ENCODE peak calls at places on chromosomes 4 and X, in nine cellular contexts. G is Panc1, U is endothelial cell of umbilical vein, Y is cardiac muscle cell, T is PC-3, D is upper lobe of right lung, V is transverse colon, S is left lung, E is vagina. W is an unnamed sample.

GRCh38 chr4:2432991-2433530 is 14.3 kb downstream of the CFAP99 start:
- DNase-seq in G (no peak), U (no peak), Y (no peak), T (peak; percentile 32), D (peak; percentile 55), V (no peak), S (no peak), E (no peak), W (no peak)

GRCh38 chr4:79253930-79254329 is 71.9 kb downstream of the NAA11 start:
- DNase-seq in G (no peak), U (no peak), Y (no peak), T (no peak), D (no peak), V (no peak), S (no peak), E (no peak), W (no peak)

GRCh38 chr4:172207258-172207657 is 394.1 kb downstream of the GALNTL6 start:
- DNase-seq in G (no peak), U (no peak), Y (no peak), T (no peak), D (no peak), V (no peak), S (no peak), E (no peak), W (no peak)

GRCh38 chr4:107376293-107376692 is 340.2 kb upstream of the DKK2 start:
- DNase-seq in G (no peak), U (no peak), Y (no peak), T (no peak), D (no peak), V (no peak), S (no peak), E (no peak), W (no peak)

GRCh38 chrX:120365320-120365719 is 3.4 kb downstream of the ATP1B4 start:
- DNase-seq in G (no peak), U (peak; percentile 13), Y (peak; percentile 71), T (peak; percentile 46), D (peak; percentile 69), V (peak; percentile 38), S (peak; percentile 32), E (no peak), W (no peak)

GRCh38 chrX:120251471-120252011 is 929 bp downstream of the ZBTB33 start:
- DNase-seq in G (no peak), U (peak; percentile 34), Y (peak; percentile 16), T (peak; percentile 68), D (peak; percentile 51), V (peak; percentile 33), S (peak; percentile 33), E (no peak), W (no peak)

GRCh38 chrX:274904-275475 is 6.2 kb upstream of the PLCXD1 start:
- DNase-seq in G (no peak), U (no peak), Y (no peak), T (no peak), D (peak; percentile 88), V (peak; percentile 66), S (peak; percentile 65), E (no peak), W (no peak)

GRCh38 chrX:118724775-118725174 is 2.6 kb upstream of the IL13RA1 start:
- DNase-seq in G (no peak), U (no peak), Y (no peak), T (peak; percentile 42), D (no peak), V (no peak), S (no peak), E (no peak), W (no peak)

GRCh38 chrX:545488-545887 is 85.1 kb upstream of the SHOX start:
- DNase-seq in G (no peak), U (no peak), Y (no peak), T (no peak), D (no peak), V (no peak), S (no peak), E (no peak), W (no peak)

DNA sequence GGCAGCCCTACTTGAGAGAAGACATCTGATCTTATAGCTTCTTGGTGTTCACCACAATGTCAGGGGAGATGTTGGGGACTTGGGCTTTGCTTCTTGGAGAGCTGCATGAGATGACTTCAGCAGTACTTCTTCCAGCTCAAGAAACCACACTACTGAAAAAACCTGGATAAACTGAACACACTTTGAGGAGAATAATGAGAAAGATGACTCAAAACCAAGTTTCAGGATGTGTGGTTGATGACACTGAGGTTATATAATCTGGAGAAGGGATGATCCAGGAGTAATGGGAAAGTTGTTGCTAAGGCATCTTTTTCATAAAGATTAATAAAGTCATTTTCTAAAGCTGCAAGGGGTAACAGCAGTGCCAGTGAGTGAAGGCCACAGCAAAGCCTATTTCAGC is 58.4 kb upstream of the PNPLA4 start:
- DNase-seq in G (no peak), U (no peak), Y (no peak), T (peak; percentile 72), D (no peak), V (no peak), S (no peak), E (no peak), W (no peak)
- H3K27ac ChIP-seq in G (no peak overlapping the region), U (no peak overlapping the region), Y (no peak overlapping the region), T (peak overlapping the region; percentile 77), D (no peak overlapping the region), V (no peak overlapping the region), S (no peak overlapping the region), E (no peak overlapping the region), W (no peak overlapping the region)

GRCh38 chr4:138401330-138401729 is 159.2 kb upstream of the SLC7A11 start:
- DNase-seq in G (no peak), U (peak; percentile 11), Y (peak; percentile 38), T (no peak), D (no peak), V (no peak), S (no peak), E (no peak), W (no peak)

GRCh38 chr4:138398297-138398696 is 156.1 kb upstream of the SLC7A11 start:
- DNase-seq in G (no peak), U (peak; percentile 54), Y (no peak), T (no peak), D (no peak), V (no peak), S (no peak), E (no peak), W (no peak)

GRCh38 chr4:138404801-138405200 is 162.7 kb upstream of the SLC7A11 start:
- DNase-seq in G (no peak), U (no peak), Y (no peak), T (no peak), D (no peak), V (no peak), S (no peak), E (no peak), W (no peak)

GRCh38 chr4:138399041-138399440 is 156.9 kb upstream of the SLC7A11 start:
- DNase-seq in G (no peak), U (peak; percentile 74), Y (no peak), T (no peak), D (no peak), V (no peak), S (no peak), E (no peak), W (no peak)

DNA sequence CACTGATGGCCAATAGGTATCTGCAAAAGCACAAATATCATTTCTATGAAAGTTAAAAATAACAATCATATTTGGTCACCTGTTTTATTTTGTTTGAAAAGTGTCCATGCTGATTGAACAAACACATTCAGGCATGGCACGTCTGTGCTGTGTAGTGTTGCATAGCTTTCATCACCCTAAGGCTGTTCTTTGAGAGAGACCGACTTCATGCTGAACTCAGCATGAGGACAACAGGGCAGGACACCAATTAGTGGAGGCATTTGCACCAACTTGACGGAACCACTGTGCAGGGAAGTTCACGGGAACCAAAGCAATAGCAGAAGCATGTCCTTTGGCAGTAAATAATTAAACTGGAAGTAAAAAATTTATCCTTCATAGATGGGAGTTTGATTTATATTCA is 158.4 kb upstream of the SLC7A11 start:
- DNase-seq in G (no peak), U (no peak), Y (peak; percentile 75), T (no peak), D (no peak), V (no peak), S (no peak), E (no peak), W (no peak)
- TF ChIP-seq CTCF in G (no peak), U (no peak), Y (no peak), T (no peak), D (no peak), V (no peak), S (no peak), E (no peak), W (no peak)

DNA sequence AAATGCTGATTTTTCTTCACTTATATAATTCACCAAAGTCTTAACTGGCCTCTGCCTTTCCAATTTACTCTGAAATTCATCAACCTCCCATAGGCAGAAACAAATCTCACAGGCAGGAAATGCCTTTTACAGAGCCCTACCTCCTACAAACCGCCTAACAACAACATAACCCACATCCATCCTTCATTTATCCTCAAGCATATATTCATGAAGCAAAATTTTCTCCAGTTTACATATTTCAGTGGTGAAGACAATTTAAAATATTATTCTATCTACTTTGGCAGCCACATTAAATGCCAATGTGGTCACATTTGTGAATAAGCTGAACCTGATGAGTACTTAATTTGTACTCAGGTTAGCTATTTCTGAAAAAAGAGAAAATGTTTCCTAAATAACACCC is 30.3 kb downstream of the SEPSECS start:
- DNase-seq in G (no peak), U (no peak), Y (no peak), T (no peak), D (no peak), V (no peak), S (no peak), E (no peak), W (no peak)
- H3K4me3 ChIP-seq in G (no peak overlapping the region), U (no peak overlapping the region), Y (no peak overlapping the region), T (no peak overlapping the region), D (no peak overlapping the region), V (no peak overlapping the region), S (no peak overlapping the region), E (no peak overlapping the region), W (no peak overlapping the region)

GRCh38 chr4:124322234-124322831 is 390.2 kb downstream of the ANKRD50 start:
- DNase-seq in G (peak; percentile 17), U (peak; percentile 56), Y (peak; percentile 47), T (peak; percentile 69), D (no peak), V (no peak), S (no peak), E (no peak), W (no peak)

GRCh38 chr4:124318292-124318691 is 394.2 kb downstream of the ANKRD50 start:
- DNase-seq in G (no peak), U (no peak), Y (no peak), T (no peak), D (no peak), V (no peak), S (no peak), E (no peak), W (no peak)

GRCh38 chr4:124325676-124326075 is 386.9 kb downstream of the ANKRD50 start:
- DNase-seq in G (no peak), U (no peak), Y (no peak), T (no peak), D (no peak), V (no peak), S (no peak), E (no peak), W (no peak)

DNA sequence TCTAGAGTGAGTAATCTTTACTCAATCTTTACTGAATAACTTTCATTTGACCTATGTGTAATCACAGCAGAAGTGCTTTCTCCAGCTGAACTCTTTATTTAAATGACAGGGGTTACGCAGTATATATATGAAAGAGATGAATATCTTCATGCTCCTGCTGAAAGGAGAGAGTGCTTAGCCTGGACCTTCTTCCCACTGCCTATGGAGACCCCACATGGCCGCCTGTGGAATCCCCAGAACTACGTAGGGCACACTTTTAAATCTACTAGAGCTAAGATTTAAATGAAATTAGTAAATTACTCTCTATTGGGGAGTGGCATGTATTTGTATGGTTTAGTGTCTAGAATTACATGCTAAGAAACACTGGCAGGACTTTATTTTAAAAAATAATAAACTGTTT is 391.2 kb downstream of the ANKRD50 start:
- DNase-seq in G (no peak), U (no peak), Y (peak; percentile 36), T (peak; percentile 1), D (no peak), V (no peak), S (no peak), E (no peak), W (no peak)
- H3K27ac ChIP-seq in G (no peak overlapping the region), U (no peak overlapping the region), Y (no peak overlapping the region), T (no peak overlapping the region), D (no peak overlapping the region), V (no peak overlapping the region), S (no peak overlapping the region), E (no peak overlapping the region), W (no peak overlapping the region)

W was measured in coronary artery.